ENCODE peak calls at places on chromosomes 11 and 22, in eight cellular contexts. X is AG04450; E is activated T-helper 1 cell treated with anti-CD3 and anti-CD28 coated beads, Interleukin-12 subunit alpha, Interleukin-12 subunit beta, Interleukin-2, Interleukin-4 antibody, amounts not matched to agents 30 ng/mL and 10 ng/mL and 1 ng/mL, durations not matched to agents 14 hours and 24 hours and 36 hours; R is GM04503; I is NCI-H1092; B is AG08396; M is right atrium auricular region; H is CD4-positive, CD25-positive, alpha-beta regulatory T cell. F is an unnamed sample.

GRCh38 chr11:93614111-93614784 is 47.2 kb upstream of the CEP295 start:
- DNase-seq in X (no peak), E (no peak), R (no peak), I (no peak), B (no peak), M (no peak), H (peak), F (no peak)

GRCh38 chr11:35432464-35432863 is 13.1 kb upstream of the SLC1A2 start:
- DNase-seq in X (no peak), E (no peak), R (no peak), I (no peak), B (no peak), M (no peak), H (no peak), F (no peak)

GRCh38 chr11:45145083-45145420 is 1.4 kb upstream of the PRDM11 start:
- DNase-seq in X (no peak), E (no peak), R (no peak), I (no peak), B (no peak), M (no peak), H (peak), F (no peak)

GRCh38 chr11:37574361-37574760 is 976.3 kb upstream of the RAG2 start:
- DNase-seq in X (no peak), E (no peak), R (no peak), I (no peak), B (no peak), M (no peak), H (no peak), F (no peak)

GRCh38 chr11:126366064-126366822 is 10.8 kb downstream of the ST3GAL4 start:
- DNase-seq in X (no peak), E (no peak), R (no peak), I (peak), B (no peak), M (no peak), H (no peak), F (no peak)

GRCh38 chr11:74546752-74547151 is 45.6 kb upstream of the POLD3 start:
- DNase-seq in X (no peak), E (no peak), R (no peak), I (no peak), B (no peak), M (no peak), H (no peak), F (no peak)

GRCh38 chr11:69348414-69349235 is 54.7 kb downstream of the MYEOV start:
- DNase-seq in X (no peak), E (no peak), R (no peak), I (no peak), B (no peak), M (peak), H (no peak), F (no peak)

GRCh38 chr11:80898910-80899309 is 1458.1 kb upstream of the TENM4 start:
- DNase-seq in X (no peak), E (no peak), R (no peak), I (no peak), B (no peak), M (no peak), H (no peak), F (peak)

GRCh38 chr11:116851631-116852030 is 14.2 kb upstream of the APOA1 start:
- DNase-seq in X (no peak), E (no peak), R (no peak), I (no peak), B (no peak), M (no peak), H (peak), F (no peak)

GRCh38 chr22:17566776-17567175 is 3.5 kb downstream of the SLC25A18 start:
- DNase-seq in X (no peak), E (no peak), R (no peak), I (no peak), B (no peak), M (no peak), H (no peak), F (no peak)

GRCh38 chr11:128240546-128240945 is 346.8 kb downstream of the ETS1 start:
- DNase-seq in X (no peak), E (no peak), R (no peak), I (no peak), B (no peak), M (no peak), H (no peak), F (peak)